ENCODE peak calls at places on chromosome 2, in four cellular contexts. One of them, this sample, is unnamed.

GRCh38 chr2:125853626-125854025 is 802.3 kb upstream of the GYPC start:
- DNase-seq in adrenal gland: no peak
- DNase-seq in stimulated activated CD4-positive, alpha-beta T cell treated with anti-CD3 and anti-CD28 coated beads, TNF-alpha, amount 100 ng/mL, for 1 hour: no peak
- DNase-seq in activated CD8-positive, alpha-beta T cell treated with anti-CD3 and anti-CD28 coated beads, Interleukin-2, amount 10 ng/mL, durations not matched to agents 7 days and 5 days: no peak
- DNase-seq in this sample: no peak

GRCh38 chr2:58834404-58834803 is 593.3 kb upstream of the FANCL start:
- DNase-seq in stimulated activated CD4-positive, alpha-beta T cell treated with anti-CD3 and anti-CD28 coated beads, TNF-alpha, amount 100 ng/mL, for 1 hour: no peak
- DNase-seq in activated CD8-positive, alpha-beta T cell treated with anti-CD3 and anti-CD28 coated beads, Interleukin-2, amount 10 ng/mL, durations not matched to agents 7 days and 5 days: peak; percentile 22
- DNase-seq in adrenal gland: peak; percentile 20
- DNase-seq in this sample: peak; percentile 39

GRCh38 chr2:214127178-214127970 is 283.5 kb upstream of the VWC2L start:
- DNase-seq in activated CD8-positive, alpha-beta T cell treated with anti-CD3 and anti-CD28 coated beads, Interleukin-2, amount 10 ng/mL, durations not matched to agents 7 days and 5 days: no peak
- DNase-seq in adrenal gland: no peak
- DNase-seq in stimulated activated CD4-positive, alpha-beta T cell treated with anti-CD3 and anti-CD28 coated beads, TNF-alpha, amount 100 ng/mL, for 1 hour: no peak
- DNase-seq in this sample: no peak

GRCh38 chr2:96251721-96252292 is 14.0 kb downstream of the TMEM127 start:
- DNase-seq in stimulated activated CD4-positive, alpha-beta T cell treated with anti-CD3 and anti-CD28 coated beads, TNF-alpha, amount 100 ng/mL, for 1 hour: no peak
- DNase-seq in activated CD8-positive, alpha-beta T cell treated with anti-CD3 and anti-CD28 coated beads, Interleukin-2, amount 10 ng/mL, durations not matched to agents 7 days and 5 days: no peak
- DNase-seq in adrenal gland: peak; percentile 95
- DNase-seq in this sample: no peak

GRCh38 chr2:236712304-236712703 is 142.7 kb downstream of the ACKR3 start:
- DNase-seq in stimulated activated CD4-positive, alpha-beta T cell treated with anti-CD3 and anti-CD28 coated beads, TNF-alpha, amount 100 ng/mL, for 1 hour: no peak
- DNase-seq in activated CD8-positive, alpha-beta T cell treated with anti-CD3 and anti-CD28 coated beads, Interleukin-2, amount 10 ng/mL, durations not matched to agents 7 days and 5 days: no peak
- DNase-seq in adrenal gland: no peak
- DNase-seq in this sample: no peak

GRCh38 chr2:225282858-225283693 is 116.4 kb upstream of the NYAP2 start:
- DNase-seq in stimulated activated CD4-positive, alpha-beta T cell treated with anti-CD3 and anti-CD28 coated beads, TNF-alpha, amount 100 ng/mL, for 1 hour: no peak
- DNase-seq in adrenal gland: no peak
- DNase-seq in activated CD8-positive, alpha-beta T cell treated with anti-CD3 and anti-CD28 coated beads, Interleukin-2, amount 10 ng/mL, durations not matched to agents 7 days and 5 days: peak; percentile 45
- DNase-seq in this sample: peak; percentile 12

GRCh38 chr2:218745559-218746469 is 35.2 kb downstream of the TTLL4 start:
- DNase-seq in activated CD8-positive, alpha-beta T cell treated with anti-CD3 and anti-CD28 coated beads, Interleukin-2, amount 10 ng/mL, durations not matched to agents 7 days and 5 days: no peak
- DNase-seq in adrenal gland: peak; percentile 76
- DNase-seq in stimulated activated CD4-positive, alpha-beta T cell treated with anti-CD3 and anti-CD28 coated beads, TNF-alpha, amount 100 ng/mL, for 1 hour: no peak
- DNase-seq in this sample: no peak

GRCh38 chr2:14199040-14199439 is 433.5 kb upstream of the LRATD1 start:
- DNase-seq in adrenal gland: no peak
- DNase-seq in stimulated activated CD4-positive, alpha-beta T cell treated with anti-CD3 and anti-CD28 coated beads, TNF-alpha, amount 100 ng/mL, for 1 hour: no peak
- DNase-seq in activated CD8-positive, alpha-beta T cell treated with anti-CD3 and anti-CD28 coated beads, Interleukin-2, amount 10 ng/mL, durations not matched to agents 7 days and 5 days: no peak
- DNase-seq in this sample: no peak

GRCh38 chr2:196160966-196161365 is 10.4 kb downstream of the STK17B start:
- DNase-seq in adrenal gland: no peak
- DNase-seq in activated CD8-positive, alpha-beta T cell treated with anti-CD3 and anti-CD28 coated beads, Interleukin-2, amount 10 ng/mL, durations not matched to agents 7 days and 5 days: no peak
- DNase-seq in stimulated activated CD4-positive, alpha-beta T cell treated with anti-CD3 and anti-CD28 coated beads, TNF-alpha, amount 100 ng/mL, for 1 hour: no peak
- DNase-seq in this sample: no peak

GRCh38 chr2:39547811-39548719 is 111.0 kb upstream of the MAP4K3 start:
- DNase-seq in activated CD8-positive, alpha-beta T cell treated with anti-CD3 and anti-CD28 coated beads, Interleukin-2, amount 10 ng/mL, durations not matched to agents 7 days and 5 days: no peak
- DNase-seq in stimulated activated CD4-positive, alpha-beta T cell treated with anti-CD3 and anti-CD28 coated beads, TNF-alpha, amount 100 ng/mL, for 1 hour: no peak
- DNase-seq in adrenal gland: no peak
- DNase-seq in this sample: no peak

GRCh38 chr2:80086831-80087230 is 217.7 kb downstream of the LRRTM1 start:
- DNase-seq in activated CD8-positive, alpha-beta T cell treated with anti-CD3 and anti-CD28 coated beads, Interleukin-2, amount 10 ng/mL, durations not matched to agents 7 days and 5 days: no peak
- DNase-seq in adrenal gland: no peak
- DNase-seq in stimulated activated CD4-positive, alpha-beta T cell treated with anti-CD3 and anti-CD28 coated beads, TNF-alpha, amount 100 ng/mL, for 1 hour: no peak
- DNase-seq in this sample: no peak

GRCh38 chr2:208279236-208279635 is 13.2 kb downstream of the PIKFYVE start:
- DNase-seq in adrenal gland: no peak
- DNase-seq in stimulated activated CD4-positive, alpha-beta T cell treated with anti-CD3 and anti-CD28 coated beads, TNF-alpha, amount 100 ng/mL, for 1 hour: no peak
- DNase-seq in activated CD8-positive, alpha-beta T cell treated with anti-CD3 and anti-CD28 coated beads, Interleukin-2, amount 10 ng/mL, durations not matched to agents 7 days and 5 days: no peak
- DNase-seq in this sample: no peak

GRCh38 chr2:118584877-118585276 is 262.6 kb downstream of the EN1 start:
- DNase-seq in adrenal gland: no peak
- DNase-seq in stimulated activated CD4-positive, alpha-beta T cell treated with anti-CD3 and anti-CD28 coated beads, TNF-alpha, amount 100 ng/mL, for 1 hour: no peak
- DNase-seq in activated CD8-positive, alpha-beta T cell treated with anti-CD3 and anti-CD28 coated beads, Interleukin-2, amount 10 ng/mL, durations not matched to agents 7 days and 5 days: no peak
- DNase-seq in this sample: no peak

GRCh38 chr2:142803158-142803557 is 74.3 kb upstream of the KYNU start:
- DNase-seq in adrenal gland: no peak
- DNase-seq in activated CD8-positive, alpha-beta T cell treated with anti-CD3 and anti-CD28 coated beads, Interleukin-2, amount 10 ng/mL, durations not matched to agents 7 days and 5 days: no peak
- DNase-seq in stimulated activated CD4-positive, alpha-beta T cell treated with anti-CD3 and anti-CD28 coated beads, TNF-alpha, amount 100 ng/mL, for 1 hour: no peak
- DNase-seq in this sample: no peak

GRCh38 chr2:2633017-2633416 is 301.9 kb upstream of the MYT1L start:
- DNase-seq in stimulated activated CD4-positive, alpha-beta T cell treated with anti-CD3 and anti-CD28 coated beads, TNF-alpha, amount 100 ng/mL, for 1 hour: no peak
- DNase-seq in adrenal gland: no peak
- DNase-seq in activated CD8-positive, alpha-beta T cell treated with anti-CD3 and anti-CD28 coated beads, Interleukin-2, amount 10 ng/mL, durations not matched to agents 7 days and 5 days: no peak
- DNase-seq in this sample: no peak

GRCh38 chr2:199261221-199261620 is 196.5 kb downstream of the SATB2 start:
- DNase-seq in stimulated activated CD4-positive, alpha-beta T cell treated with anti-CD3 and anti-CD28 coated beads, TNF-alpha, amount 100 ng/mL, for 1 hour: no peak
- DNase-seq in adrenal gland: no peak
- DNase-seq in activated CD8-positive, alpha-beta T cell treated with anti-CD3 and anti-CD28 coated beads, Interleukin-2, amount 10 ng/mL, durations not matched to agents 7 days and 5 days: no peak
- DNase-seq in this sample: no peak

GRCh38 chr2:134133622-134134312 is 120.1 kb upstream of the MGAT5 start:
- DNase-seq in stimulated activated CD4-positive, alpha-beta T cell treated with anti-CD3 and anti-CD28 coated beads, TNF-alpha, amount 100 ng/mL, for 1 hour: no peak
- DNase-seq in adrenal gland: no peak
- DNase-seq in activated CD8-positive, alpha-beta T cell treated with anti-CD3 and anti-CD28 coated beads, Interleukin-2, amount 10 ng/mL, durations not matched to agents 7 days and 5 days: no peak
- DNase-seq in this sample: no peak

GRCh38 chr2:71672640-71673401 is 219.5 kb downstream of the DYSF start:
- DNase-seq in adrenal gland: no peak
- DNase-seq in activated CD8-positive, alpha-beta T cell treated with anti-CD3 and anti-CD28 coated beads, Interleukin-2, amount 10 ng/mL, durations not matched to agents 7 days and 5 days: no peak
- DNase-seq in stimulated activated CD4-positive, alpha-beta T cell treated with anti-CD3 and anti-CD28 coated beads, TNF-alpha, amount 100 ng/mL, for 1 hour: no peak
- DNase-seq in this sample: no peak

GRCh38 chr2:173058673-173059072 is 17.0 kb upstream of the MAP3K20 start:
- DNase-seq in activated CD8-positive, alpha-beta T cell treated with anti-CD3 and anti-CD28 coated beads, Interleukin-2, amount 10 ng/mL, durations not matched to agents 7 days and 5 days: no peak
- DNase-seq in stimulated activated CD4-positive, alpha-beta T cell treated with anti-CD3 and anti-CD28 coated beads, TNF-alpha, amount 100 ng/mL, for 1 hour: no peak
- DNase-seq in adrenal gland: no peak
- DNase-seq in this sample: no peak

GRCh38 chr2:168583710-168584521 is 127.8 kb downstream of the CERS6 start:
- DNase-seq in adrenal gland: peak; percentile 54
- DNase-seq in stimulated activated CD4-positive, alpha-beta T cell treated with anti-CD3 and anti-CD28 coated beads, TNF-alpha, amount 100 ng/mL, for 1 hour: no peak
- DNase-seq in activated CD8-positive, alpha-beta T cell treated with anti-CD3 and anti-CD28 coated beads, Interleukin-2, amount 10 ng/mL, durations not matched to agents 7 days and 5 days: no peak
- DNase-seq in this sample: no peak

GRCh38 chr2:211407076-211407475 is 850.7 kb downstream of the CPS1 start:
- DNase-seq in activated CD8-positive, alpha-beta T cell treated with anti-CD3 and anti-CD28 coated beads, Interleukin-2, amount 10 ng/mL, durations not matched to agents 7 days and 5 days: no peak
- DNase-seq in stimulated activated CD4-positive, alpha-beta T cell treated with anti-CD3 and anti-CD28 coated beads, TNF-alpha, amount 100 ng/mL, for 1 hour: no peak
- DNase-seq in adrenal gland: no peak
- DNase-seq in this sample: no peak

GRCh38 chr2:152594022-152594712 is 123.1 kb downstream of the PRPF40A start:
- DNase-seq in adrenal gland: no peak
- DNase-seq in stimulated activated CD4-positive, alpha-beta T cell treated with anti-CD3 and anti-CD28 coated beads, TNF-alpha, amount 100 ng/mL, for 1 hour: no peak
- DNase-seq in activated CD8-positive, alpha-beta T cell treated with anti-CD3 and anti-CD28 coated beads, Interleukin-2, amount 10 ng/mL, durations not matched to agents 7 days and 5 days: no peak
- DNase-seq in this sample: no peak

GRCh38 chr2:222671259-222672067 is at the start of gene MOGAT1:
- DNase-seq in activated CD8-positive, alpha-beta T cell treated with anti-CD3 and anti-CD28 coated beads, Interleukin-2, amount 10 ng/mL, durations not matched to agents 7 days and 5 days: no peak
- DNase-seq in adrenal gland: peak; percentile 28
- DNase-seq in stimulated activated CD4-positive, alpha-beta T cell treated with anti-CD3 and anti-CD28 coated beads, TNF-alpha, amount 100 ng/mL, for 1 hour: no peak
- DNase-seq in this sample: no peak

GRCh38 chr2:188629890-188630483 is 338.3 kb downstream of the GULP1 start:
- DNase-seq in activated CD8-positive, alpha-beta T cell treated with anti-CD3 and anti-CD28 coated beads, Interleukin-2, amount 10 ng/mL, durations not matched to agents 7 days and 5 days: no peak
- DNase-seq in stimulated activated CD4-positive, alpha-beta T cell treated with anti-CD3 and anti-CD28 coated beads, TNF-alpha, amount 100 ng/mL, for 1 hour: no peak
- DNase-seq in adrenal gland: no peak
- DNase-seq in this sample: no peak

GRCh38 chr2:190069936-190070696 is 7.6 kb upstream of the MSTN start:
- DNase-seq in activated CD8-positive, alpha-beta T cell treated with anti-CD3 and anti-CD28 coated beads, Interleukin-2, amount 10 ng/mL, durations not matched to agents 7 days and 5 days: peak; percentile 44
- DNase-seq in stimulated activated CD4-positive, alpha-beta T cell treated with anti-CD3 and anti-CD28 coated beads, TNF-alpha, amount 100 ng/mL, for 1 hour: no peak
- DNase-seq in adrenal gland: peak; percentile 64
- DNase-seq in this sample: peak; percentile 38

GRCh38 chr2:241775223-241776177 is 1.1 kb upstream of the GAL3ST2 start:
- DNase-seq in adrenal gland: no peak
- DNase-seq in stimulated activated CD4-positive, alpha-beta T cell treated with anti-CD3 and anti-CD28 coated beads, TNF-alpha, amount 100 ng/mL, for 1 hour: no peak
- DNase-seq in activated CD8-positive, alpha-beta T cell treated with anti-CD3 and anti-CD28 coated beads, Interleukin-2, amount 10 ng/mL, durations not matched to agents 7 days and 5 days: no peak
- DNase-seq in this sample: peak; percentile 1

GRCh38 chr2:149743842-149744468 is 156.4 kb upstream of the MMADHC start:
- DNase-seq in adrenal gland: no peak
- DNase-seq in stimulated activated CD4-positive, alpha-beta T cell treated with anti-CD3 and anti-CD28 coated beads, TNF-alpha, amount 100 ng/mL, for 1 hour: no peak
- DNase-seq in activated CD8-positive, alpha-beta T cell treated with anti-CD3 and anti-CD28 coated beads, Interleukin-2, amount 10 ng/mL, durations not matched to agents 7 days and 5 days: no peak
- DNase-seq in this sample: no peak

GRCh38 chr2:157492189-157492773 is 48.4 kb upstream of the CYTIP start:
- DNase-seq in activated CD8-positive, alpha-beta T cell treated with anti-CD3 and anti-CD28 coated beads, Interleukin-2, amount 10 ng/mL, durations not matched to agents 7 days and 5 days: peak; percentile 85
- DNase-seq in adrenal gland: peak; percentile 44
- DNase-seq in stimulated activated CD4-positive, alpha-beta T cell treated with anti-CD3 and anti-CD28 coated beads, TNF-alpha, amount 100 ng/mL, for 1 hour: peak; percentile 44
- DNase-seq in this sample: peak; percentile 70

GRCh38 chr2:176167398-176167797 is 10.3 kb downstream of the HOXD3 start:
- DNase-seq in adrenal gland: no peak
- DNase-seq in stimulated activated CD4-positive, alpha-beta T cell treated with anti-CD3 and anti-CD28 coated beads, TNF-alpha, amount 100 ng/mL, for 1 hour: no peak
- DNase-seq in activated CD8-positive, alpha-beta T cell treated with anti-CD3 and anti-CD28 coated beads, Interleukin-2, amount 10 ng/mL, durations not matched to agents 7 days and 5 days: no peak
- DNase-seq in this sample: no peak

GRCh38 chr2:197890160-197890559 is 85.8 kb downstream of the PLCL1 start:
- DNase-seq in activated CD8-positive, alpha-beta T cell treated with anti-CD3 and anti-CD28 coated beads, Interleukin-2, amount 10 ng/mL, durations not matched to agents 7 days and 5 days: no peak
- DNase-seq in stimulated activated CD4-positive, alpha-beta T cell treated with anti-CD3 and anti-CD28 coated beads, TNF-alpha, amount 100 ng/mL, for 1 hour: no peak
- DNase-seq in adrenal gland: no peak
- DNase-seq in this sample: no peak

GRCh38 chr2:240887631-240888030 is 8.3 kb downstream of the MAB21L4 start:
- DNase-seq in stimulated activated CD4-positive, alpha-beta T cell treated with anti-CD3 and anti-CD28 coated beads, TNF-alpha, amount 100 ng/mL, for 1 hour: no peak
- DNase-seq in activated CD8-positive, alpha-beta T cell treated with anti-CD3 and anti-CD28 coated beads, Interleukin-2, amount 10 ng/mL, durations not matched to agents 7 days and 5 days: no peak
- DNase-seq in adrenal gland: no peak
- DNase-seq in this sample: no peak

This sample was measured in DND-41.